ENCODE peak calls at places on chromosomes 13 and 19, in four cellular contexts. E is tibial artery, N is aorta, Q is breast epithelium. B is an unnamed sample. For H3K27me3, the result is how much of the 10 kb centered on the place peaks cover.

GRCh38 chr13:113546571-113547247 is 37.8 kb upstream of the TFDP1 start:
- DNase-seq in E (peak), N (peak), Q (peak), B (no peak)

GRCh38 chr13:18949970-18950369 is 231.7 kb downstream of the TUBA3C start:
- DNase-seq in E (no peak), N (peak), Q (no peak), B (no peak)

GRCh38 chr13:30192320-30193093 is 114.8 kb downstream of the KATNAL1 start:
- DNase-seq in E (no peak), N (no peak), Q (no peak), B (no peak)

GRCh38 chr13:88802886-88803285 is 1131.7 kb downstream of the SLITRK5 start:
- DNase-seq in E (no peak), N (no peak), Q (no peak), B (no peak)

GRCh38 chr13:72960114-72960513 is 98.7 kb upstream of the KLF5 start:
- DNase-seq in E (no peak), N (no peak), Q (no peak), B (no peak)

GRCh38 chr13:88281846-88282245 is 610.7 kb downstream of the SLITRK5 start:
- DNase-seq in E (no peak), N (no peak), Q (no peak), B (peak)

GRCh38 chr19:43625918-43626579 is 6.6 kb upstream of the ZNF428 start:
- DNase-seq in E (no peak), N (no peak), Q (no peak), B (peak)

GRCh38 chr13:86655561-86655960 is 856.3 kb upstream of the SLITRK6 start:
- DNase-seq in E (no peak), N (no peak), Q (no peak), B (no peak)

GRCh38 chr13:69243366-69243765 is 864.3 kb upstream of the ATXN8OS start:
- DNase-seq in E (no peak), N (no peak), Q (no peak), B (no peak)

GRCh38 chr13:50081106-50081898 is 66.1 kb downstream of the KCNRG start:
- DNase-seq in E (peak), N (peak), Q (no peak), B (peak)

GRCh38 chr19:16293133-16294085 is 31.2 kb upstream of the KLF2 start:
- DNase-seq in E (peak), N (peak), Q (peak), B (peak)

GRCh38 chr19:6213266-6213595 is 66.5 kb downstream of the MLLT1 start:
- DNase-seq in E (no peak), N (no peak), Q (no peak), B (no peak)

GRCh38 chr19:50191270-50191669 is 12.2 kb upstream of the MYH14 start:
- DNase-seq in E (no peak), N (no peak), Q (no peak), B (no peak)

GRCh38 chr19:6481541-6482342 is at the start of gene DENND1C:
- DNase-seq in E (no peak), N (no peak), Q (no peak), B (no peak)

GRCh38 chr13:39597828-39598227 is 5.2 kb downstream of the LHFPL6 start:
- DNase-seq in E (no peak), N (no peak), Q (no peak), B (no peak)

GRCh38 chr19:17475541-17476115 is 5.3 kb downstream of the SLC27A1 start:
- DNase-seq in E (peak), N (no peak), Q (peak), B (no peak)

GRCh38 chr19:18086590-18087138 is at the start of gene IL12RB1:
- DNase-seq in E (no peak), N (no peak), Q (no peak), B (no peak)

GRCh38 chr13:105336706-105337582 is 1198.5 kb downstream of the EFNB2 start:
- DNase-seq in E (no peak), N (no peak), Q (no peak), B (peak)

GRCh38 chr13:53405616-53406015 is 377.0 kb downstream of the OLFM4 start:
- DNase-seq in E (no peak), N (no peak), Q (no peak), B (no peak)

GRCh38 chr13:111407381-111408131 is 87.1 kb downstream of the TEX29 start:
- DNase-seq in E (no peak), N (peak), Q (no peak), B (no peak)
- H3K27me3 ChIP-seq in E (under half), N (under half), Q (under half), B (under half)

GRCh38 chr13:27508802-27509201 is 58.4 kb upstream of the MTIF3 start:
- DNase-seq in E (no peak), N (no peak), Q (no peak), B (no peak)
- H3K27me3 ChIP-seq in E (under half), N (under half), Q (under half), B (under half)

GRCh38 chr13:22880756-22881701 is 299.8 kb upstream of the SGCG start:
- DNase-seq in E (no peak), N (no peak), Q (no peak), B (no peak)
- H3K27me3 ChIP-seq in E (under half), N (under half), Q (under half), B (under half)

GRCh38 chr19:3295581-3295980 is 70.8 kb upstream of the NFIC start:
- DNase-seq in E (no peak), N (no peak), Q (no peak), B (no peak)

GRCh38 chr19:3302755-3303154 is 63.6 kb upstream of the NFIC start:
- DNase-seq in E (no peak), N (no peak), Q (no peak), B (no peak)

GRCh38 chr19:3296446-3296845 is 69.9 kb upstream of the NFIC start:
- DNase-seq in E (no peak), N (no peak), Q (no peak), B (no peak)

GRCh38 chr19:3296034-3296433 is 70.3 kb upstream of the NFIC start:
- DNase-seq in E (no peak), N (no peak), Q (no peak), B (no peak)

GRCh38 chr19:3298853-3299449 is 67.4 kb upstream of the NFIC start:
- DNase-seq in E (no peak), N (no peak), Q (no peak), B (no peak)
- H3K27me3 ChIP-seq in E (under half), N (under half), Q (under half), B (under half)

GRCh38 chr19:19236173-19236572 is 24.4 kb downstream of the NCAN start:
- DNase-seq in E (no peak), N (no peak), Q (no peak), B (no peak)

GRCh38 chr19:19234220-19234816 is 22.6 kb downstream of the NCAN start:
- DNase-seq in E (no peak), N (no peak), Q (no peak), B (no peak)

GRCh38 chr19:19238126-19238894 is 26.6 kb downstream of the NCAN start:
- DNase-seq in E (no peak), N (no peak), Q (no peak), B (no peak)

GRCh38 chr19:19240476-19240875 is 28.7 kb downstream of the NCAN start:
- DNase-seq in E (no peak), N (no peak), Q (no peak), B (no peak)

GRCh38 chr19:19239675-19240074 is 27.9 kb downstream of the NCAN start:
- DNase-seq in E (no peak), N (no peak), Q (no peak), B (no peak)
- H3K27me3 ChIP-seq in E (under half), N (under half), Q (under half), B (under half)

DNA sequence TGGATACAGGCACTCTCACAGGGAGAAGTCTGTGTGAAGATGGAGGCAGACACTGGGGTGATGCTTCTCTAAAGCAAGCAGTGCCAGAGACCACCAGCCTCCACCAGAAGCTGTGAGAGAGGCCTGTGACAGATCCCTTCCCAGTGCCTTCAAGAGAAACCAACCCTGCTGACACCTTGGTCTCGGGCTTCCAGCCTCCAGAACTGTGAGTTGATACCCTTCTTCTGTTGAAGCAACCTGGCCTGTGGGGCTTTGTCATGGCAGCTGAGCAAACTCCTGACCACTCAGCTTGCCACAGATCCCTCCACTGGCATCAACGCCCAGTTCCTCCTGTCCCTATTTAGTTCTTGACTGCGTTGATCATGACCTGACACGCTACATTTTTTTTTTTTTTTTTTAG is 29.0 kb downstream of the ELAVL1 start:
- DNase-seq in E (no peak), N (no peak), Q (no peak), B (no peak)
- H3K27me3 ChIP-seq in E (under half), N (under half), Q (under half), B (under half)

DNA sequence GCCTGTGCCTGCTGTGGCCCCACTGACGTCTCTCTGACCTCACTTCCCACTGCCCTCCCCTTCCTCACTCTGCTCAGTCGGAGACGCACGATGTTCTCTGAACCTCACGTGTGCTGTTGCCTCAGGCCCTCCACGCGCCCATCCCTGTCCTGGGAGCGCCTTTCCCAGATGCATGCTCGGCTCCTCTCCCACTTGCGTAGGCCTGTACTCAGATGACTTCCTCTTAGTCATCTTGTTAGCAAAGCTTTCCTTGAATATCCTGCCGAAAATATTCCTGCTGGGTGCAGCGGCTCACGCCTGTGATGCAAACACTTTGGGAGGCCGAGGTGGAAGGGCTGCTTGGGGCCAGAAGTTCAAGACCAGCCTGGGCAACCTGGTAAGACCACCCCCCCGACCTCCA is 9.3 kb upstream of the SYT5 start:
- DNase-seq in E (no peak), N (no peak), Q (no peak), B (peak)
- H3K27me3 ChIP-seq in E (under half), N (under half), Q (under half), B (under half)

B was measured in MG63.